ENCODE peak calls at places on chromosomes 7 and 10, in five cellular contexts. G, E, J, O and U are unnamed samples.

GRCh38 chr7:31702354-31702753 is 15.3 kb downstream of the PPP1R17 start:
- DNase-seq in O (no peak), G (no peak), E (no peak), J (no peak), U (no peak)

GRCh38 chr7:24764972-24765744 is 7.9 kb upstream of the GSDME start:
- DNase-seq in O (no peak), J (no peak), E (no peak), G (peak; percentile 52), U (no peak)

GRCh38 chr10:103181244-103181643 is 11.8 kb downstream of the NT5C2 start:
- DNase-seq in O (no peak), G (no peak), E (no peak), J (no peak), U (no peak)

GRCh38 chr7:29019896-29020295 is 61.8 kb upstream of the TRIL start:
- DNase-seq in E (no peak), J (no peak), G (no peak), O (no peak), U (no peak)

GRCh38 chr10:43857206-43857952 is 208.7 kb upstream of the ZNF32 start:
- DNase-seq in O (no peak), E (no peak), J (no peak), G (peak; percentile 95), U (no peak)

GRCh38 chr10:70223728-70224127 is 9.5 kb downstream of the PPA1 start:
- DNase-seq in J (no peak), G (peak; percentile 47), O (no peak), E (no peak), U (no peak)

GRCh38 chr7:132501956-132502355 is 74.3 kb downstream of the PLXNA4 start:
- DNase-seq in O (no peak), E (no peak), G (no peak), J (no peak), U (no peak)

GRCh38 chr7:153835104-153835503 is 217.1 kb upstream of the DPP6 start:
- DNase-seq in E (no peak), O (no peak), J (no peak), G (no peak), U (peak; percentile 15)

GRCh38 chr7:140726304-140726703 is 29.8 kb downstream of the NDUFB2 start:
- DNase-seq in G (peak; percentile 23), J (no peak), O (no peak), E (no peak), U (peak; percentile 48)

GRCh38 chr10:44935201-44935960 is 24.2 kb upstream of the RASSF4 start:
- DNase-seq in O (no peak), E (no peak), G (peak; percentile 95), J (peak; percentile 28), U (peak; percentile 83)

GRCh38 chr10:30830672-30831230 is 200.9 kb downstream of the ZNF438 start:
- DNase-seq in G (no peak), O (no peak), J (no peak), E (no peak), U (no peak)
- H2BK5ac ChIP-seq in G (no peak overlapping the region), O (no peak overlapping the region), J (no peak overlapping the region), E (no peak overlapping the region), U (no peak overlapping the region)

GRCh38 chr10:29534590-29534989 is 100.2 kb downstream of the SVIL start:
- DNase-seq in G (no peak), O (no peak), E (no peak), J (no peak), U (no peak)

GRCh38 chr10:29533696-29534285 is 101.0 kb downstream of the SVIL start:
- DNase-seq in J (no peak), O (no peak), E (no peak), G (no peak), U (no peak)

GRCh38 chr10:29537799-29538198 is 97.0 kb downstream of the SVIL start:
- DNase-seq in J (no peak), G (no peak), O (no peak), E (no peak), U (no peak)

GRCh38 chr10:29535012-29535777 is 99.6 kb downstream of the SVIL start:
- DNase-seq in E (no peak), J (peak; percentile 79), G (peak; percentile 88), O (no peak), U (peak; percentile 74)

DNA sequence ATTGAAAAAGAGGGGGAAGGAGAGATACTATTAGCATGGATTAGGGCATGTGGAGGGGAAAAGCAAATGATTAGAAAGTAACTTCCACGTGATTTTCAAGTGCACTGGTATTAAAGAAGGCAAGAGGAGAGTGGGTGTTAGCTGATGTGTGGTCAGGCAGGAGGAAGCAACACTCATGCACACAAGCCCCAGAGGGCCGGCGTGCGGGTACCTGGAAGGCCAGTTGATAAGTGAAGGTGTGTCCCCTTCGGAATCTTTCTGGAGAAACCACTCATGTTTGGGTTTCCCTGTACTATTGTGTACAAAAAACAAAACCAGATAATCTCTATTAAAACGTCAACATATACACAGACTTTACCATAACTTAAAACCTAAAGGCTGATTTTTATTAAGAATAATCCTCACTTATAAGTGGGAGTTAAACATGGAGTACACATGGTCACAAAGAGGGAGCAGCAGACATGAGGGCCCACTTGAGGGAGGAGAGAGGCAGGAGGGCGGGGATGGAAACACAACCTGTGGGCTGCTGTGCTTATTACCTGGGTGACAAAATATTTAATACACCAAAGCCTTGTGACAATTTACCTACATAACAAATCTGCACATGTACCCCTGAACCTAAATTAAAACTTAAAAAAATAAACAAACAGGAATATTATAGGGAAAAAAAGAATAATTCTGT is 98.9 kb downstream of the SVIL start:
- DNase-seq in O (no peak), J (no peak), E (no peak), G (no peak), U (no peak)
- H2BK120ac ChIP-seq in O (no peak overlapping the region), J (no peak overlapping the region), E (no peak overlapping the region), G (peak overlapping the region; percentile 45), U (no peak overlapping the region)

DNA sequence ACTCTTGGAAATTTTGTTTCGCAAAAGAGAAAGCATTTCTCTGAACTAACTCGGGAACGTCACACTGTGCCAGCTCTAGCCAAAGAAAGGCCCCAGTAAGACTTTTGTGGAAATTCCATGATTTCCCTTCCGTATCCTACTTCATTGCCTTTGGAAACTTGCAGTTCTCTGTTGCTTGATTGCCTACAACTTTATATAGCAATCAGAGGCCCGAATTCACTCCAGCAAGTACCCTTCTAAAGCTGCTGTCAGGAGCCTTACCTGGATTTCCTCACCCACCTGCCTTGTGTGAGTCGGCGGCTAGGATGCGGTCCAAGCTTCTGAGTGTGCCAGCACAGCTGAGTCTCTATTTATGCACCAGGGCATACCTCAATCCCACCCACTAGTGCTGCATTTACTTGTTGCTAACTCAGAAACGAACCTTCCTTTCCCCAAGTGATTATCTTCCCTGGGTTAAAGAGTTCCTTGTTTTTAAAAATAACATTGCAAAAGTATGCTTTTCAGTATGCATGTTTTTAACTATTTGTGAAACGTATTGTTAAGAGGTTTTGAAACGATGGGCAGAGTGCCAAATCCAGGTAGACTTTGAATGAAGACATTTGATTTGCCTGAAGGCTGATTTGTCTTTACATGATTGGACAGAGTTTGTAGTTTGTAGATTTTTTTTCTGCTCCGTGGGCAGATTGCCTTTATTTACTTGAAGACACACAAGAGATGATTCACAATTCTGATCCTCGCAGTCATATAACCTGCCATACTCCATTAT is at the start of gene AGR2:
- DNase-seq in J (no peak), G (peak; percentile 42), E (no peak), O (no peak), U (no peak)
- H2AK5ac ChIP-seq in J (no peak within 1 kb of the TSS), G (no peak within 1 kb of the TSS), E (no peak within 1 kb of the TSS), O (no peak within 1 kb of the TSS), U (no peak within 1 kb of the TSS)

DNA sequence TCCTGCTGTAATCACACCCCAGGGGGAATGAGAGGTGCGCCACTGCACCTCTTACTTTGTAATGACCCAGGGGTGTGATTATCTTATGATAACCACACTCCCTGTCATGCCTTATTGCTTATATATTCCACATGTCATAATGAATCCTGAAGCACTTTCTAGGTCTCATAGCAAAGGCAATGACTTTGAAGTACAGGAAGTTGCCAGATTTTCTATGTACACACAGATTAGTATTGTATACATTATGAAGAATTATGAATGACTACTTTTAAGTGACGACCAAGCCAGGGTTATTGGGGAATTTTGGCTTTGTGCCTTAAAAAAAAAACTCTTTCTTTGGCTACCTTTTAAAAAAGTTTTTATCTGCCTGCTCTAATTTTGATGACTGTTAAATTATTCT is 269.6 kb downstream of the MDFIC start:
- DNase-seq in O (no peak), J (no peak), G (peak; percentile 20), E (no peak), U (no peak)
- H2BK5ac ChIP-seq in O (no peak overlapping the region), J (no peak overlapping the region), G (no peak overlapping the region), E (no peak overlapping the region), U (no peak overlapping the region)

DNA sequence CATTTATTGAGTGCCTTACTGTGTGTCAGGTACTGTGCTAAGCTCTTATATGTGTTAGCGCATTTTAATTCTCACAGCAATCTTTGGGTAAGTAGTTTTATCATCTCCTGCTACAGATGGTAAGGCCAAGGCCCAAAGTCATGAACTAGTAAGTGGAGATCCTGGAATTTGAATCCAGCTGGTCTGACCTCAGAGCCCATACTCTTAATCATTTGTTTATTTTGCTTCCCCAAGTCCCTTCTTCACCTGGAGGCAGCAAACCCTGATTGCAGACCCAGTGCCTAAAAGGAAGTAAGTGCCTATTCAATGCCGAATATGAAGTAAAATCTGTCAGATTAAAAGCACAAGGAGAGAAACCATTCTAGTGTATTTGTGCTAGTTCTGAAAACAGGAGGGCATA is 182.9 kb upstream of the TCF7L2 start:
- DNase-seq in O (no peak), G (peak; percentile 44), J (no peak), E (no peak), U (peak; percentile 60)
- H2BK120ac ChIP-seq in O (no peak overlapping the region), G (no peak overlapping the region), J (no peak overlapping the region), E (no peak overlapping the region), U (no peak overlapping the region)